ENCODE peak calls at places on chromosome 1, in seven cellular contexts. J is stimulated activated CD4-positive, alpha-beta T cell treated with anti-CD3 and anti-CD28 coated beads, TNF-alpha, amount 100 ng/mL, for 4 hours; A is AG08395; H is fibroblast of pulmonary artery; F is neural progenitor cell; V is AG04450; C is upper lobe of right lung. U is an unnamed sample.

GRCh38 chr1:54813479-54814147 is 12.5 kb upstream of the TTC22 start:
- DNase-seq in J (no peak), A (no peak), H (no peak), F (peak), V (no peak), C (no peak), U (no peak)

GRCh38 chr1:155860939-155861496 is 1.7 kb downstream of the SYT11 start:
- DNase-seq in J (no peak), A (no peak), H (no peak), F (no peak), V (no peak), C (no peak), U (no peak)

GRCh38 chr1:111603979-111604378 is 15.6 kb upstream of the RAP1A start:
- DNase-seq in J (peak), A (no peak), H (no peak), F (no peak), V (no peak), C (no peak), U (no peak)

GRCh38 chr1:42380617-42381423 is at the start of gene RIMKLA:
- DNase-seq in J (no peak), A (peak), H (peak), F (peak), V (no peak), C (peak), U (no peak)

GRCh38 chr1:21205416-21205815 is 28.7 kb upstream of the EIF4G3 start:
- DNase-seq in J (no peak), A (no peak), H (no peak), F (no peak), V (no peak), C (no peak), U (no peak)

GRCh38 chr1:153095764-153096163 is 1.4 kb upstream of the SPRR2E start:
- DNase-seq in J (no peak), A (no peak), H (no peak), F (no peak), V (no peak), C (no peak), U (no peak)

GRCh38 chr1:85585845-85586244 is 5.3 kb downstream of the CCN1 start:
- DNase-seq in J (no peak), A (peak), H (peak), F (no peak), V (peak), C (no peak), U (no peak)

GRCh38 chr1:230717251-230717650 is 3.3 kb upstream of the AGT start:
- DNase-seq in J (no peak), A (no peak), H (no peak), F (no peak), V (peak), C (no peak), U (no peak)

GRCh38 chr1:19372602-19373001 is 60.5 kb downstream of the SLC66A1 start:
- DNase-seq in J (no peak), A (peak), H (no peak), F (no peak), V (no peak), C (no peak), U (no peak)

GRCh38 chr1:77347646-77348045 is 65.8 kb downstream of the AK5 start:
- DNase-seq in J (no peak), A (peak), H (peak), F (no peak), V (peak), C (no peak), U (peak)

GRCh38 chr1:12809933-12810332 is 18.7 kb downstream of the PRAMEF1 start:
- DNase-seq in J (no peak), A (no peak), H (no peak), F (no peak), V (no peak), C (no peak), U (no peak)

GRCh38 chr1:153655333-153655732 is 3.2 kb upstream of the SNAPIN start:
- DNase-seq in J (no peak), A (no peak), H (no peak), F (no peak), V (no peak), C (no peak), U (no peak)

GRCh38 chr1:50268049-50268448 is 155.2 kb downstream of the DMRTA2 start:
- DNase-seq in J (no peak), A (no peak), H (no peak), F (peak), V (no peak), C (no peak), U (no peak)

GRCh38 chr1:81327743-81328142 is 473.0 kb upstream of the ADGRL2 start:
- DNase-seq in J (no peak), A (no peak), H (no peak), F (peak), V (no peak), C (no peak), U (no peak)

GRCh38 chr1:241482761-241483250 is 36.7 kb downstream of the FH start:
- DNase-seq in J (no peak), A (peak), H (peak), F (no peak), V (no peak), C (no peak), U (peak)

U was measured in AG09309.